ENCODE peak calls at places on chromosomes 11 and 22, in seven cellular contexts. One of them, this sample, is unnamed.

GRCh38 chr11:17591293-17591692 is 44.2 kb downstream of the OTOG start:
- DNase-seq in endothelial cell: no peak
- DNase-seq in stimulated activated CD8-positive, alpha-beta memory T cell treated with anti-CD3 and anti-CD28 coated beads, Interleukin-4, amount 100 ng/mL, for 48 hours: no peak
- DNase-seq in stimulated activated CD4-positive, alpha-beta T cell treated with anti-CD3 and anti-CD28 coated beads, Interleukin-12 subunit alpha, Interleukin-12 subunit beta, amount 100 ng/mL, for 4 hours: no peak
- DNase-seq in head of caudate nucleus: no peak
- DNase-seq in central memory CD4-positive, alpha-beta T cell: no peak
- DNase-seq in Caco-2: peak
- DNase-seq in this sample: no peak

GRCh38 chr11:1920909-1921575 is 1.5 kb downstream of the TNNT3 start:
- DNase-seq in endothelial cell: no peak
- DNase-seq in stimulated activated CD8-positive, alpha-beta memory T cell treated with anti-CD3 and anti-CD28 coated beads, Interleukin-4, amount 100 ng/mL, for 48 hours: no peak
- DNase-seq in stimulated activated CD4-positive, alpha-beta T cell treated with anti-CD3 and anti-CD28 coated beads, Interleukin-12 subunit alpha, Interleukin-12 subunit beta, amount 100 ng/mL, for 4 hours: no peak
- DNase-seq in head of caudate nucleus: no peak
- DNase-seq in central memory CD4-positive, alpha-beta T cell: no peak
- DNase-seq in Caco-2: no peak
- DNase-seq in this sample: peak

GRCh38 chr11:133978816-133979215 is 22.0 kb upstream of the IGSF9B start:
- DNase-seq in endothelial cell: no peak
- DNase-seq in stimulated activated CD8-positive, alpha-beta memory T cell treated with anti-CD3 and anti-CD28 coated beads, Interleukin-4, amount 100 ng/mL, for 48 hours: no peak
- DNase-seq in stimulated activated CD4-positive, alpha-beta T cell treated with anti-CD3 and anti-CD28 coated beads, Interleukin-12 subunit alpha, Interleukin-12 subunit beta, amount 100 ng/mL, for 4 hours: no peak
- DNase-seq in head of caudate nucleus: no peak
- DNase-seq in central memory CD4-positive, alpha-beta T cell: no peak
- DNase-seq in Caco-2: no peak
- DNase-seq in this sample: no peak

GRCh38 chr11:11731311-11732083 is 109.7 kb upstream of the GALNT18 start:
- DNase-seq in endothelial cell: no peak
- DNase-seq in stimulated activated CD8-positive, alpha-beta memory T cell treated with anti-CD3 and anti-CD28 coated beads, Interleukin-4, amount 100 ng/mL, for 48 hours: no peak
- DNase-seq in stimulated activated CD4-positive, alpha-beta T cell treated with anti-CD3 and anti-CD28 coated beads, Interleukin-12 subunit alpha, Interleukin-12 subunit beta, amount 100 ng/mL, for 4 hours: no peak
- DNase-seq in head of caudate nucleus: peak
- DNase-seq in central memory CD4-positive, alpha-beta T cell: no peak
- DNase-seq in Caco-2: no peak
- DNase-seq in this sample: no peak

GRCh38 chr11:57781529-57781943 is 19.9 kb downstream of the CTNND1 start:
- DNase-seq in endothelial cell: no peak
- DNase-seq in stimulated activated CD8-positive, alpha-beta memory T cell treated with anti-CD3 and anti-CD28 coated beads, Interleukin-4, amount 100 ng/mL, for 48 hours: no peak
- DNase-seq in stimulated activated CD4-positive, alpha-beta T cell treated with anti-CD3 and anti-CD28 coated beads, Interleukin-12 subunit alpha, Interleukin-12 subunit beta, amount 100 ng/mL, for 4 hours: no peak
- DNase-seq in head of caudate nucleus: no peak
- DNase-seq in central memory CD4-positive, alpha-beta T cell: no peak
- DNase-seq in Caco-2: peak
- DNase-seq in this sample: no peak

GRCh38 chr11:59756845-59757244 is 1.7 kb downstream of the STX3 start:
- DNase-seq in endothelial cell: no peak
- DNase-seq in stimulated activated CD8-positive, alpha-beta memory T cell treated with anti-CD3 and anti-CD28 coated beads, Interleukin-4, amount 100 ng/mL, for 48 hours: no peak
- DNase-seq in stimulated activated CD4-positive, alpha-beta T cell treated with anti-CD3 and anti-CD28 coated beads, Interleukin-12 subunit alpha, Interleukin-12 subunit beta, amount 100 ng/mL, for 4 hours: no peak
- DNase-seq in head of caudate nucleus: no peak
- DNase-seq in central memory CD4-positive, alpha-beta T cell: no peak
- DNase-seq in Caco-2: peak
- DNase-seq in this sample: no peak

GRCh38 chr22:20567371-20567847 is 60.0 kb downstream of the MED15 start:
- DNase-seq in endothelial cell: no peak
- DNase-seq in stimulated activated CD8-positive, alpha-beta memory T cell treated with anti-CD3 and anti-CD28 coated beads, Interleukin-4, amount 100 ng/mL, for 48 hours: no peak
- DNase-seq in stimulated activated CD4-positive, alpha-beta T cell treated with anti-CD3 and anti-CD28 coated beads, Interleukin-12 subunit alpha, Interleukin-12 subunit beta, amount 100 ng/mL, for 4 hours: no peak
- DNase-seq in head of caudate nucleus: no peak
- DNase-seq in central memory CD4-positive, alpha-beta T cell: no peak
- DNase-seq in Caco-2: no peak
- DNase-seq in this sample: no peak

GRCh38 chr11:97622795-97623194 is 1233.0 kb downstream of the JRKL start:
- DNase-seq in endothelial cell: no peak
- DNase-seq in stimulated activated CD8-positive, alpha-beta memory T cell treated with anti-CD3 and anti-CD28 coated beads, Interleukin-4, amount 100 ng/mL, for 48 hours: no peak
- DNase-seq in stimulated activated CD4-positive, alpha-beta T cell treated with anti-CD3 and anti-CD28 coated beads, Interleukin-12 subunit alpha, Interleukin-12 subunit beta, amount 100 ng/mL, for 4 hours: no peak
- DNase-seq in head of caudate nucleus: no peak
- DNase-seq in central memory CD4-positive, alpha-beta T cell: no peak
- DNase-seq in Caco-2: no peak
- DNase-seq in this sample: no peak

GRCh38 chr11:18720811-18721575 is 5.0 kb downstream of the IGSF22 start:
- DNase-seq in endothelial cell: peak
- DNase-seq in stimulated activated CD8-positive, alpha-beta memory T cell treated with anti-CD3 and anti-CD28 coated beads, Interleukin-4, amount 100 ng/mL, for 48 hours: peak
- DNase-seq in stimulated activated CD4-positive, alpha-beta T cell treated with anti-CD3 and anti-CD28 coated beads, Interleukin-12 subunit alpha, Interleukin-12 subunit beta, amount 100 ng/mL, for 4 hours: peak
- DNase-seq in head of caudate nucleus: peak
- DNase-seq in central memory CD4-positive, alpha-beta T cell: peak
- DNase-seq in Caco-2: peak
- DNase-seq in this sample: peak

GRCh38 chr11:92837595-92837994 is 131.9 kb upstream of the MTNR1B start:
- DNase-seq in endothelial cell: no peak
- DNase-seq in stimulated activated CD8-positive, alpha-beta memory T cell treated with anti-CD3 and anti-CD28 coated beads, Interleukin-4, amount 100 ng/mL, for 48 hours: no peak
- DNase-seq in stimulated activated CD4-positive, alpha-beta T cell treated with anti-CD3 and anti-CD28 coated beads, Interleukin-12 subunit alpha, Interleukin-12 subunit beta, amount 100 ng/mL, for 4 hours: no peak
- DNase-seq in head of caudate nucleus: no peak
- DNase-seq in central memory CD4-positive, alpha-beta T cell: no peak
- DNase-seq in Caco-2: no peak
- DNase-seq in this sample: no peak

GRCh38 chr22:49381595-49382450 is 445.9 kb downstream of the BRD1 start:
- DNase-seq in endothelial cell: no peak
- DNase-seq in stimulated activated CD8-positive, alpha-beta memory T cell treated with anti-CD3 and anti-CD28 coated beads, Interleukin-4, amount 100 ng/mL, for 48 hours: no peak
- DNase-seq in stimulated activated CD4-positive, alpha-beta T cell treated with anti-CD3 and anti-CD28 coated beads, Interleukin-12 subunit alpha, Interleukin-12 subunit beta, amount 100 ng/mL, for 4 hours: no peak
- DNase-seq in head of caudate nucleus: peak
- DNase-seq in central memory CD4-positive, alpha-beta T cell: no peak
- DNase-seq in Caco-2: no peak
- DNase-seq in this sample: no peak

GRCh38 chr11:62149986-62150886 is 26.4 kb downstream of the INCENP start:
- DNase-seq in endothelial cell: no peak
- DNase-seq in stimulated activated CD8-positive, alpha-beta memory T cell treated with anti-CD3 and anti-CD28 coated beads, Interleukin-4, amount 100 ng/mL, for 48 hours: peak
- DNase-seq in stimulated activated CD4-positive, alpha-beta T cell treated with anti-CD3 and anti-CD28 coated beads, Interleukin-12 subunit alpha, Interleukin-12 subunit beta, amount 100 ng/mL, for 4 hours: no peak
- DNase-seq in head of caudate nucleus: peak
- DNase-seq in central memory CD4-positive, alpha-beta T cell: no peak
- DNase-seq in Caco-2: no peak
- DNase-seq in this sample: no peak

GRCh38 chr11:2781413-2782274 is 81.8 kb upstream of the KCNQ1OT1 start:
- DNase-seq in endothelial cell: peak
- DNase-seq in stimulated activated CD8-positive, alpha-beta memory T cell treated with anti-CD3 and anti-CD28 coated beads, Interleukin-4, amount 100 ng/mL, for 48 hours: peak
- DNase-seq in stimulated activated CD4-positive, alpha-beta T cell treated with anti-CD3 and anti-CD28 coated beads, Interleukin-12 subunit alpha, Interleukin-12 subunit beta, amount 100 ng/mL, for 4 hours: no peak
- DNase-seq in head of caudate nucleus: peak
- DNase-seq in central memory CD4-positive, alpha-beta T cell: no peak
- DNase-seq in Caco-2: peak
- DNase-seq in this sample: no peak

GRCh38 chr11:889261-889660 is 21.3 kb downstream of the CHID1 start:
- DNase-seq in endothelial cell: no peak
- DNase-seq in stimulated activated CD8-positive, alpha-beta memory T cell treated with anti-CD3 and anti-CD28 coated beads, Interleukin-4, amount 100 ng/mL, for 48 hours: no peak
- DNase-seq in stimulated activated CD4-positive, alpha-beta T cell treated with anti-CD3 and anti-CD28 coated beads, Interleukin-12 subunit alpha, Interleukin-12 subunit beta, amount 100 ng/mL, for 4 hours: no peak
- DNase-seq in head of caudate nucleus: no peak
- DNase-seq in central memory CD4-positive, alpha-beta T cell: no peak
- DNase-seq in Caco-2: no peak
- DNase-seq in this sample: no peak